ENCODE peak calls at places on chromosome 4, in eight cellular contexts. C is Panc1; X is colonic mucosa; Z is non-pigmented ciliary epithelial cell; D is GM19239; M is bronchial epithelial cell; N is activated naive CD8-positive, alpha-beta T cell treated with anti-CD3 and anti-CD28 coated beads, Interleukin-2, amount 50 U/mL, for 16 hours; G is HT-29. K is an unnamed sample.

GRCh38 chr4:149911371-149911770 is 95.7 kb upstream of the IQCM start:
- DNase-seq in C (no peak), X (no peak), Z (no peak), D (no peak), M (no peak), N (no peak), G (no peak), K (no peak)

GRCh38 chr4:13329963-13330362 is 154.2 kb downstream of the RAB28 start:
- DNase-seq in C (peak), X (no peak), Z (no peak), D (no peak), M (peak), N (no peak), G (no peak), K (no peak)

GRCh38 chr4:170137466-170137865 is 47.7 kb upstream of the AADAT start:
- DNase-seq in C (no peak), X (no peak), Z (no peak), D (no peak), M (no peak), N (no peak), G (no peak), K (no peak)

GRCh38 chr4:153232768-153233167 is 28.5 kb downstream of the TRIM2 start:
- DNase-seq in C (no peak), X (peak), Z (no peak), D (no peak), M (no peak), N (no peak), G (peak), K (no peak)

GRCh38 chr4:4672397-4672796 is 130.5 kb upstream of the STX18 start:
- DNase-seq in C (no peak), X (peak), Z (no peak), D (no peak), M (no peak), N (no peak), G (no peak), K (no peak)

GRCh38 chr4:3660086-3660927 is 105.9 kb upstream of the ADRA2C start:
- DNase-seq in C (no peak), X (no peak), Z (no peak), D (no peak), M (no peak), N (no peak), G (no peak), K (no peak)

GRCh38 chr4:170428929-170429328 is 339.2 kb upstream of the AADAT start:
- DNase-seq in C (no peak), X (no peak), Z (no peak), D (no peak), M (no peak), N (no peak), G (no peak), K (no peak)

GRCh38 chr4:106502106-106502699 is 133.6 kb upstream of the GIMD1 start:
- DNase-seq in C (peak), X (peak), Z (no peak), D (peak), M (peak), N (peak), G (peak), K (peak)

GRCh38 chr4:90254357-90254756 is 127.2 kb downstream of the CCSER1 start:
- DNase-seq in C (no peak), X (no peak), Z (no peak), D (no peak), M (peak), N (no peak), G (no peak), K (no peak)

GRCh38 chr4:169744601-169745000 is 13.1 kb downstream of the HPF1 start:
- DNase-seq in C (no peak), X (no peak), Z (no peak), D (no peak), M (no peak), N (no peak), G (no peak), K (no peak)

GRCh38 chr4:87258677-87259076 is 38.3 kb upstream of the KLHL8 start:
- DNase-seq in C (no peak), X (no peak), Z (peak), D (no peak), M (peak), N (no peak), G (no peak), K (no peak)

GRCh38 chr4:143186634-143187033 is 1.9 kb downstream of the USP38 start:
- DNase-seq in C (no peak), X (peak), Z (no peak), D (no peak), M (peak), N (no peak), G (peak), K (no peak)

GRCh38 chr4:174118171-174118570 is 165.3 kb downstream of the FBXO8 start:
- DNase-seq in C (no peak), X (no peak), Z (no peak), D (no peak), M (no peak), N (no peak), G (no peak), K (no peak)

GRCh38 chr4:128403586-128403985 is 116.0 kb upstream of the PGRMC2 start:
- DNase-seq in C (no peak), X (no peak), Z (no peak), D (no peak), M (no peak), N (no peak), G (no peak), K (no peak)

GRCh38 chr4:54961357-54961975 is 163.9 kb downstream of the KDR start:
- DNase-seq in C (peak), X (no peak), Z (no peak), D (no peak), M (peak), N (no peak), G (peak), K (no peak)

GRCh38 chr4:113499696-113500095 is 261.8 kb downstream of the CAMK2D start:
- DNase-seq in C (no peak), X (no peak), Z (peak), D (no peak), M (peak), N (no peak), G (no peak), K (no peak)

GRCh38 chr4:7653510-7654414 is 219.0 kb upstream of the PSAPL1 start:
- DNase-seq in C (no peak), X (no peak), Z (no peak), D (no peak), M (no peak), N (no peak), G (no peak), K (no peak)

GRCh38 chr4:41156574-41156973 is 57.8 kb downstream of the APBB2 start:
- DNase-seq in C (no peak), X (no peak), Z (peak), D (no peak), M (no peak), N (no peak), G (no peak), K (no peak)

GRCh38 chr4:53905935-53906377 is 158.4 kb downstream of the CHIC2 start:
- DNase-seq in C (no peak), X (peak), Z (no peak), D (no peak), M (peak), N (no peak), G (peak), K (peak)

GRCh38 chr4:7890635-7891393 is 48.8 kb downstream of the AFAP1 start:
- DNase-seq in C (no peak), X (no peak), Z (no peak), D (no peak), M (peak), N (no peak), G (peak), K (peak)

GRCh38 chr4:103994059-103994458 is 274.3 kb upstream of the TACR3 start:
- DNase-seq in C (no peak), X (no peak), Z (peak), D (no peak), M (peak), N (no peak), G (peak), K (no peak)

GRCh38 chr4:105145913-105146285 is 777 bp upstream of the TET2 start:
- DNase-seq in C (no peak), X (peak), Z (no peak), D (no peak), M (no peak), N (no peak), G (peak), K (no peak)

GRCh38 chr4:88533088-88533790 is 9.7 kb upstream of the PYURF start:
- DNase-seq in C (no peak), X (no peak), Z (no peak), D (no peak), M (peak), N (no peak), G (no peak), K (no peak)

GRCh38 chr4:78645853-78646757 is 94.5 kb downstream of the ANXA3 start:
- DNase-seq in C (peak), X (peak), Z (peak), D (no peak), M (peak), N (no peak), G (peak), K (peak)

GRCh38 chr4:2942037-2942531 is 21.1 kb downstream of the NOP14 start:
- DNase-seq in C (no peak), X (no peak), Z (no peak), D (no peak), M (no peak), N (no peak), G (no peak), K (no peak)

GRCh38 chr4:86443495-86443894 is 83.6 kb upstream of the MAPK10 start:
- DNase-seq in C (no peak), X (no peak), Z (no peak), D (no peak), M (no peak), N (no peak), G (no peak), K (no peak)

GRCh38 chr4:174763454-174764104 is 65.5 kb downstream of the GLRA3 start:
- DNase-seq in C (no peak), X (no peak), Z (peak), D (no peak), M (peak), N (no peak), G (no peak), K (no peak)

GRCh38 chr4:102687373-102687981 is 73.3 kb downstream of the MANBA start:
- DNase-seq in C (no peak), X (no peak), Z (no peak), D (peak), M (peak), N (no peak), G (no peak), K (no peak)

GRCh38 chr4:22987861-22988260 is 295.1 kb downstream of the GBA3 start:
- DNase-seq in C (no peak), X (no peak), Z (peak), D (no peak), M (peak), N (no peak), G (no peak), K (no peak)

GRCh38 chr4:47483722-47484121 is 1.4 kb upstream of the ATP10D start:
- DNase-seq in C (no peak), X (no peak), Z (no peak), D (no peak), M (peak), N (no peak), G (no peak), K (no peak)

GRCh38 chr4:26181616-26182015 is 139.2 kb upstream of the RBPJ start:
- DNase-seq in C (no peak), X (no peak), Z (no peak), D (no peak), M (peak), N (no peak), G (no peak), K (no peak)

K was measured in LNCaP clone FGC.